ENCODE peak calls at places on chromosomes 6 and 20, in six cellular contexts. A is epithelial cell of esophagus, F is left ventricle myocardium inferior, B is mammary epithelial cell, V is Calu3, C is GM13977. H is an unnamed sample.
A peak's percentile ranks its signal among the peaks of the same experiment; 100 is the strongest.

GRCh38 chr6:161212902-161213301 is 61.0 kb downstream of the AGPAT4 start:
- DNase-seq in A (no peak), F (no peak), B (no peak), V (no peak), C (no peak), H (no peak)

GRCh38 chr20:10172998-10173655 is 45.5 kb upstream of the SNAP25 start:
- DNase-seq in A (no peak), F (no peak), B (no peak), V (no peak), C (no peak), H (no peak)

GRCh38 chr6:89989742-89990141 is 95.5 kb downstream of the GJA10 start:
- DNase-seq in A (no peak), F (no peak), B (no peak), V (no peak), C (no peak), H (no peak)

GRCh38 chr6:33279257-33279695 is 2.4 kb downstream of the B3GALT4 start:
- DNase-seq in A (no peak), F (no peak), B (no peak), V (no peak), C (no peak), H (no peak)

GRCh38 chr6:134176283-134176975 is 124.0 kb upstream of the SLC2A12 start:
- DNase-seq in A (no peak), F (peak; percentile 62), B (no peak), V (peak; percentile 24), C (no peak), H (no peak)

GRCh38 chr6:91167846-91168245 is 581.0 kb upstream of the MAP3K7 start:
- DNase-seq in A (peak; percentile 9), F (no peak), B (no peak), V (peak; percentile 2), C (no peak), H (no peak)

GRCh38 chr6:80003841-80004198 is 629 bp upstream of the TTK start:
- DNase-seq in A (peak; percentile 9), F (no peak), B (no peak), V (peak; percentile 1), C (peak; percentile 2), H (peak; percentile 7)

GRCh38 chr6:148179786-148180185 is 162.9 kb upstream of the SASH1 start:
- DNase-seq in A (peak; percentile 32), F (no peak), B (no peak), V (peak; percentile 24), C (no peak), H (peak; percentile 23)

GRCh38 chr6:78947962-78948361 is 80.6 kb downstream of the IRAK1BP1 start:
- DNase-seq in A (peak; percentile 19), F (no peak), B (no peak), V (no peak), C (no peak), H (no peak)

GRCh38 chr6:162373192-162373591 is 354.4 kb downstream of the PRKN start:
- DNase-seq in A (no peak), F (no peak), B (no peak), V (no peak), C (no peak), H (no peak)

GRCh38 chr20:45983279-45983743 is 11.3 kb upstream of the ZNF335 start:
- DNase-seq in A (peak; percentile 34), F (no peak), B (no peak), V (no peak), C (no peak), H (no peak)

GRCh38 chr6:128495536-128496333 is 24.7 kb downstream of the PTPRK start:
- DNase-seq in A (no peak), F (no peak), B (no peak), V (no peak), C (no peak), H (no peak)

GRCh38 chr6:43858161-43859153 is 88.4 kb downstream of the VEGFA start:
- DNase-seq in A (no peak), F (no peak), B (no peak), V (no peak), C (no peak), H (no peak)

GRCh38 chr6:140475086-140475485 is 1100.6 kb upstream of the CITED2 start:
- DNase-seq in A (peak; percentile 57), F (no peak), B (peak; percentile 39), V (no peak), C (no peak), H (no peak)

GRCh38 chr6:44268095-44268628 is 2.1 kb upstream of the TMEM151B start:
- DNase-seq in A (peak; percentile 71), F (no peak), B (peak; percentile 35), V (peak; percentile 77), C (peak; percentile 74), H (peak; percentile 70)

GRCh38 chr20:1754749-1755148 is 97.2 kb upstream of the SIRPG start:
- DNase-seq in A (no peak), F (no peak), B (no peak), V (no peak), C (no peak), H (no peak)

GRCh38 chr20:58293453-58293852 is 16.1 kb upstream of the RAB22A start:
- DNase-seq in A (peak; percentile 36), F (peak; percentile 25), B (peak; percentile 27), V (no peak), C (peak; percentile 14), H (peak; percentile 27)

GRCh38 chr6:40536442-40536841 is 50.7 kb downstream of the LRFN2 start:
- DNase-seq in A (no peak), F (no peak), B (no peak), V (no peak), C (no peak), H (no peak)

GRCh38 chr6:62285612-62286469 is at the start of gene KHDRBS2:
- DNase-seq in A (peak; percentile 52), F (peak; percentile 76), B (peak; percentile 2), V (no peak), C (peak; percentile 85), H (peak; percentile 85)

GRCh38 chr20:63433756-63434531 is 38.5 kb downstream of the KCNQ2 start:
- DNase-seq in A (no peak), F (no peak), B (no peak), V (no peak), C (no peak), H (no peak)

GRCh38 chr6:100269189-100269588 is 195.5 kb downstream of the SIM1 start:
- DNase-seq in A (peak; percentile 29), F (no peak), B (peak; percentile 27), V (no peak), C (no peak), H (no peak)

GRCh38 chr20:24148372-24148771 is 159.8 kb upstream of the GGTLC1 start:
- DNase-seq in A (no peak), F (no peak), B (no peak), V (no peak), C (no peak), H (no peak)

GRCh38 chr6:34055223-34055933 is 90.5 kb downstream of the GRM4 start:
- DNase-seq in A (peak; percentile 68), F (peak; percentile 40), B (peak; percentile 25), V (peak; percentile 87), C (peak; percentile 83), H (peak; percentile 86)

GRCh38 chr6:11129908-11130565 is 18.5 kb upstream of the ERVFRD-1 start:
- DNase-seq in A (no peak), F (no peak), B (no peak), V (no peak), C (no peak), H (no peak)

GRCh38 chr6:5782783-5783567 is 223.8 kb downstream of the NRN1 start:
- DNase-seq in A (no peak), F (peak; percentile 76), B (no peak), V (peak; percentile 7), C (no peak), H (no peak)

GRCh38 chr6:5781966-5782556 is 224.7 kb downstream of the NRN1 start:
- DNase-seq in A (no peak), F (no peak), B (no peak), V (no peak), C (no peak), H (no peak)

GRCh38 chr6:5786321-5787053 is 220.2 kb downstream of the NRN1 start:
- DNase-seq in A (peak; percentile 19), F (no peak), B (peak; percentile 80), V (no peak), C (no peak), H (no peak)

GRCh38 chr6:5785235-5785634 is 221.5 kb downstream of the NRN1 start:
- DNase-seq in A (no peak), F (no peak), B (no peak), V (no peak), C (no peak), H (no peak)

DNA sequence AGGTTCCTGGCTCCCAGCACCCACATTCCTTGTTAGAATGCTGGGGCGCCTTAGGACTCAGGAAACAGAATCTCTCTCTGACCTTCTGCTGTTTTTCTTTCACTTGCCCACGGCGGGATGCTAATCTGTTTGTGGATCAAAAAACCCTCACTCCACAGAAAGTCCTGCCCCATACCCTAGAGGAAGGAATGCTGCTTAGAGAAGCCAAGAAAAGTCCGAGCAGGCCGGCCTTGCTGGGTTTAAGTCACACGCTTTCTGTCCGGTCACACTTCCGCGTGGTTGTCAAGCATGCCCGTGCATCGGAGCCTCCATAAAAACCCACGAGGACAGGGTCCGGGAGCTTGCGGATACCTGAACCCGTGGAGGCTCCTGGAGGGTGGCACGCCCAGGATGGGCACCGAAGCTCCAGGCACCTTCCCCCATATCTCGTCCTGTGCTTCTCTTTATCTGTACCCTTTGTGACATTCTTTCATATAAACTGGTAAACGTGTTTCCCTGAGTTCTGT is 223.1 kb downstream of the NRN1 start:
- DNase-seq in A (no peak), F (no peak), B (no peak), V (no peak), C (no peak), H (no peak)
- TF ChIP-seq CTCF in A (no peak), F (no peak), B (no peak), V (no peak), C (no peak), H (no peak)

GRCh38 chr6:158629376-158630221 is 14.9 kb downstream of the DYNLT1 start:
- DNase-seq in A (no peak), F (no peak), B (no peak), V (no peak), C (no peak), H (peak; percentile 42)
- TF ChIP-seq CTCF in A (no peak), F (peak; percentile 56), B (no peak), V (no peak), C (peak; percentile 29), H (no peak)

GRCh38 chr6:30349411-30350177 is 4.6 kb downstream of the RPP21 start:
- DNase-seq in A (no peak), F (no peak), B (no peak), V (no peak), C (no peak), H (peak; percentile 36)
- TF ChIP-seq CTCF in A (no peak), F (no peak), B (no peak), V (no peak), C (no peak), H (no peak)

DNA sequence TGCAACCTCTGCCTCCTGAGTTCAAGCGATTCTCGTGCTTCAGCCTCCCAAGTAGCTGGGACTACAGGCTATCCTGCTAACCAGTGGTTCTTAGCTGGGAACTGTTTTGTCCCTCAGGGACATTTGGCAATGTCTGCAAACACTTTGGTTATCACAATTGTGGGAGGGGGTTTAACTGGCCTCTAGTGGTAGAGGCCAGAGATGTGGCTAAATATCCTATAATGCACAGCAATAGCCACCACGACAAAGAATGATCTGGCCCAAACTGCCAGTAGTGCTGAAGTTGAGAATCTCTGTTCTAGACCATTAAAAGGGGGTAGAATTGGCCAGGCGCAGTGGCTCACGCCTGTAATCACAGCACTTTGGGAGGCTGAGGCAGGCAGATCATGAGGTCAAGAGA is 28.8 kb downstream of the AKIRIN2 start:
- DNase-seq in A (no peak), F (no peak), B (no peak), V (no peak), C (no peak), H (no peak)
- TF ChIP-seq CTCF in A (no peak), F (no peak), B (no peak), V (no peak), C (no peak), H (no peak)

H was measured in GM13976.